ENCODE peak calls at places on chromosomes 7 and 10, in four cellular contexts. L is heart right ventricle, R is cardiac muscle cell, Z is Daoy. I is an unnamed sample.

GRCh38 chr7:100483101-100483727 is 513 bp upstream of the NYAP1 start:
- DNase-seq in Z (peak), L (peak), R (peak), I (peak)

GRCh38 chr10:24494236-24494635 is 229.5 kb downstream of the ARHGAP21 start:
- DNase-seq in L (no peak), Z (no peak), R (no peak), I (no peak)

GRCh38 chr7:137443616-137444015 is 100.1 kb upstream of the PTN start:
- DNase-seq in L (no peak), Z (peak), R (no peak), I (no peak)

GRCh38 chr10:71864861-71865473 is 13.9 kb upstream of the PSAP start:
- DNase-seq in L (no peak), R (no peak), Z (peak), I (no peak)

GRCh38 chr10:102813017-102813541 is 24.1 kb downstream of the CYP17A1 start:
- DNase-seq in L (no peak), R (no peak), Z (no peak), I (no peak)

GRCh38 chr10:82041018-82041417 is 166.0 kb downstream of the NRG3 start:
- DNase-seq in Z (no peak), L (no peak), R (no peak), I (no peak)

GRCh38 chr10:128573936-128574335 is 447.7 kb upstream of the MKI67 start:
- DNase-seq in L (no peak), R (no peak), Z (no peak), I (no peak)

GRCh38 chr10:80204193-80204714 is 1.1 kb downstream of the ANXA11 start:
- DNase-seq in Z (peak), L (no peak), R (peak), I (no peak)

GRCh38 chr10:132628966-132629900 is 91.6 kb downstream of the INPP5A start:
- DNase-seq in L (no peak), R (no peak), Z (no peak), I (peak)

GRCh38 chr7:115911466-115911865 is 119.1 kb downstream of the TFEC start:
- DNase-seq in R (no peak), L (no peak), Z (peak), I (no peak)

GRCh38 chr10:46527241-46527811 is 29.1 kb downstream of the GPRIN2 start:
- DNase-seq in R (no peak), L (no peak), Z (no peak), I (no peak)

GRCh38 chr10:132811891-132812481 is 26.0 kb upstream of the NKX6-2 start:
- DNase-seq in R (no peak), Z (no peak), L (no peak), I (peak)

GRCh38 chr7:28840515-28841125 is 117.5 kb downstream of the TRIL start:
- DNase-seq in Z (no peak), L (no peak), R (peak), I (no peak)

GRCh38 chr10:119309423-119309770 is 102.0 kb downstream of the GRK5 start:
- DNase-seq in R (no peak), Z (no peak), L (no peak), I (no peak)

GRCh38 chr10:72688208-72688651 is 3.7 kb upstream of the MCU start:
- DNase-seq in L (no peak), R (no peak), Z (peak), I (no peak)